ENCODE peak calls at places on chromosome 18, in six cellular contexts. One of them, this sample, is unnamed.

GRCh38 chr18:79590191-79591039 is 89.2 kb upstream of the CTDP1 start:
- DNase-seq in HCT116: no peak
- DNase-seq in K562: no peak
- DNase-seq in HepG2: no peak
- DNase-seq in SK-N-SH: no peak
- DNase-seq in GM12878: no peak
- DNase-seq in this sample: no peak

GRCh38 chr18:70380915-70381896 is 92.4 kb downstream of the SOCS6 start:
- DNase-seq in HCT116: no peak
- DNase-seq in K562: peak
- DNase-seq in HepG2: peak
- DNase-seq in SK-N-SH: no peak
- DNase-seq in GM12878: no peak
- DNase-seq in this sample: no peak

GRCh38 chr18:31241900-31242409 is 76.0 kb upstream of the DSG1 start:
- DNase-seq in HCT116: peak
- DNase-seq in K562: peak
- DNase-seq in HepG2: peak
- DNase-seq in SK-N-SH: peak
- DNase-seq in GM12878: no peak
- DNase-seq in this sample: no peak

GRCh38 chr18:318791-319291 is 51.0 kb upstream of the THOC1 start:
- DNase-seq in HCT116: no peak
- DNase-seq in K562: no peak
- DNase-seq in HepG2: no peak
- DNase-seq in SK-N-SH: no peak
- DNase-seq in GM12878: no peak
- DNase-seq in this sample: no peak

GRCh38 chr18:55185391-55185790 is 226.1 kb upstream of the CCDC68 start:
- DNase-seq in HCT116: no peak
- DNase-seq in K562: no peak
- DNase-seq in HepG2: no peak
- DNase-seq in SK-N-SH: no peak
- DNase-seq in GM12878: no peak
- DNase-seq in this sample: no peak

GRCh38 chr18:3279201-3280185 is 17.6 kb downstream of the MYL12B start:
- DNase-seq in HCT116: no peak
- DNase-seq in K562: no peak
- DNase-seq in HepG2: no peak
- DNase-seq in SK-N-SH: no peak
- DNase-seq in GM12878: no peak
- DNase-seq in this sample: no peak

GRCh38 chr18:78090584-78090983 is 840.9 kb downstream of the GALR1 start:
- DNase-seq in HCT116: no peak
- DNase-seq in K562: no peak
- DNase-seq in HepG2: no peak
- DNase-seq in SK-N-SH: no peak
- DNase-seq in GM12878: no peak
- DNase-seq in this sample: no peak

GRCh38 chr18:27413495-27414401 is 228.6 kb upstream of the CHST9 start:
- DNase-seq in HCT116: no peak
- DNase-seq in K562: no peak
- DNase-seq in HepG2: no peak
- DNase-seq in SK-N-SH: no peak
- DNase-seq in GM12878: no peak
- DNase-seq in this sample: no peak

GRCh38 chr18:31197676-31198075 is 35.0 kb upstream of the DSC1 start:
- DNase-seq in HCT116: peak
- DNase-seq in K562: no peak
- DNase-seq in HepG2: no peak
- DNase-seq in SK-N-SH: no peak
- DNase-seq in GM12878: no peak
- DNase-seq in this sample: no peak

GRCh38 chr18:76208632-76209308 is 286.3 kb downstream of the ZNF516 start:
- DNase-seq in HCT116: no peak
- DNase-seq in K562: no peak
- DNase-seq in HepG2: no peak
- DNase-seq in SK-N-SH: no peak
- DNase-seq in GM12878: no peak
- DNase-seq in this sample: no peak

GRCh38 chr18:51619283-51619682 is 421.8 kb upstream of the MEX3C start:
- DNase-seq in HCT116: no peak
- DNase-seq in K562: no peak
- DNase-seq in HepG2: no peak
- DNase-seq in SK-N-SH: no peak
- DNase-seq in GM12878: no peak
- DNase-seq in this sample: no peak

GRCh38 chr18:67845035-67845434 is 328.5 kb upstream of the DSEL start:
- DNase-seq in HCT116: no peak
- DNase-seq in K562: no peak
- DNase-seq in HepG2: no peak
- DNase-seq in SK-N-SH: no peak
- DNase-seq in GM12878: no peak
- DNase-seq in this sample: no peak

GRCh38 chr18:74897971-74898657 is 300.4 kb downstream of the ZNF407 start:
- DNase-seq in HCT116: no peak
- DNase-seq in K562: no peak
- DNase-seq in HepG2: no peak
- DNase-seq in SK-N-SH: no peak
- DNase-seq in GM12878: no peak
- DNase-seq in this sample: no peak

GRCh38 chr18:22422909-22423548 is 5.3 kb upstream of the CTAGE1 start:
- DNase-seq in HCT116: no peak
- DNase-seq in K562: no peak
- DNase-seq in HepG2: no peak
- DNase-seq in SK-N-SH: no peak
- DNase-seq in GM12878: no peak
- DNase-seq in this sample: no peak

GRCh38 chr18:48219429-48220145 is 189.6 kb downstream of the ZBTB7C start:
- DNase-seq in HCT116: no peak
- DNase-seq in K562: no peak
- DNase-seq in HepG2: no peak
- DNase-seq in SK-N-SH: no peak
- DNase-seq in GM12878: no peak
- DNase-seq in this sample: no peak

GRCh38 chr18:64115906-64116305 is 33.0 kb downstream of the LINC00305 start:
- DNase-seq in HCT116: no peak
- DNase-seq in K562: no peak
- DNase-seq in HepG2: no peak
- DNase-seq in SK-N-SH: no peak
- DNase-seq in GM12878: no peak
- DNase-seq in this sample: no peak

GRCh38 chr18:57444301-57444759 is 9.2 kb downstream of the ONECUT2 start:
- DNase-seq in HCT116: no peak
- DNase-seq in K562: no peak
- DNase-seq in HepG2: no peak
- DNase-seq in SK-N-SH: no peak
- DNase-seq in GM12878: no peak
- DNase-seq in this sample: no peak

GRCh38 chr18:57445488-57446319 is 10.5 kb downstream of the ONECUT2 start:
- DNase-seq in HCT116: no peak
- DNase-seq in K562: no peak
- DNase-seq in HepG2: peak
- DNase-seq in SK-N-SH: peak
- DNase-seq in GM12878: no peak
- DNase-seq in this sample: no peak

GRCh38 chr18:57447154-57447621 is 12.0 kb downstream of the ONECUT2 start:
- DNase-seq in HCT116: no peak
- DNase-seq in K562: peak
- DNase-seq in HepG2: no peak
- DNase-seq in SK-N-SH: no peak
- DNase-seq in GM12878: no peak
- DNase-seq in this sample: no peak

GRCh38 chr18:57443716-57444115 is 8.5 kb downstream of the ONECUT2 start:
- DNase-seq in HCT116: no peak
- DNase-seq in K562: no peak
- DNase-seq in HepG2: peak
- DNase-seq in SK-N-SH: no peak
- DNase-seq in GM12878: no peak
- DNase-seq in this sample: no peak

GRCh38 chr18:57446322-57446721 is 11.1 kb downstream of the ONECUT2 start:
- DNase-seq in HCT116: no peak
- DNase-seq in K562: peak
- DNase-seq in HepG2: peak
- DNase-seq in SK-N-SH: no peak
- DNase-seq in GM12878: no peak
- DNase-seq in this sample: no peak
- TF ChIP-seq CTCF in HCT116: peak
- TF ChIP-seq CTCF in K562: peak
- TF ChIP-seq CTCF in HepG2: peak
- TF ChIP-seq CTCF in SK-N-SH: peak
- TF ChIP-seq CTCF in GM12878: peak
- TF ChIP-seq CTCF in this sample: peak

GRCh38 chr18:59691046-59691395 is 6.2 kb downstream of the CCBE1 start:
- DNase-seq in HCT116: no peak
- DNase-seq in K562: no peak
- DNase-seq in HepG2: no peak
- DNase-seq in SK-N-SH: no peak
- DNase-seq in GM12878: no peak
- DNase-seq in this sample: peak
- TF ChIP-seq SIN3A in HCT116: no peak
- TF ChIP-seq SIN3A in K562: no peak
- TF ChIP-seq SIN3A in HepG2: no peak
- TF ChIP-seq SIN3A in SK-N-SH: no peak
- TF ChIP-seq SIN3A in GM12878: no peak
- TF ChIP-seq SIN3A in this sample: no peak

GRCh38 chr18:12276736-12277554 is 22.8 kb downstream of the CIDEA start:
- DNase-seq in HCT116: no peak
- DNase-seq in K562: no peak
- DNase-seq in HepG2: no peak
- DNase-seq in SK-N-SH: no peak
- DNase-seq in GM12878: no peak
- DNase-seq in this sample: no peak

GRCh38 chr18:12278153-12278764 is 24.1 kb downstream of the CIDEA start:
- DNase-seq in HCT116: no peak
- DNase-seq in K562: no peak
- DNase-seq in HepG2: no peak
- DNase-seq in SK-N-SH: no peak
- DNase-seq in GM12878: no peak
- DNase-seq in this sample: no peak

GRCh38 chr18:12281861-12282260 is 26.2 kb upstream of the TUBB6 start:
- DNase-seq in HCT116: no peak
- DNase-seq in K562: no peak
- DNase-seq in HepG2: no peak
- DNase-seq in SK-N-SH: no peak
- DNase-seq in GM12878: no peak
- DNase-seq in this sample: no peak

GRCh38 chr18:12279781-12280531 is 25.8 kb downstream of the CIDEA start:
- DNase-seq in HCT116: no peak
- DNase-seq in K562: no peak
- DNase-seq in HepG2: no peak
- DNase-seq in SK-N-SH: no peak
- DNase-seq in GM12878: no peak
- DNase-seq in this sample: no peak

DNA sequence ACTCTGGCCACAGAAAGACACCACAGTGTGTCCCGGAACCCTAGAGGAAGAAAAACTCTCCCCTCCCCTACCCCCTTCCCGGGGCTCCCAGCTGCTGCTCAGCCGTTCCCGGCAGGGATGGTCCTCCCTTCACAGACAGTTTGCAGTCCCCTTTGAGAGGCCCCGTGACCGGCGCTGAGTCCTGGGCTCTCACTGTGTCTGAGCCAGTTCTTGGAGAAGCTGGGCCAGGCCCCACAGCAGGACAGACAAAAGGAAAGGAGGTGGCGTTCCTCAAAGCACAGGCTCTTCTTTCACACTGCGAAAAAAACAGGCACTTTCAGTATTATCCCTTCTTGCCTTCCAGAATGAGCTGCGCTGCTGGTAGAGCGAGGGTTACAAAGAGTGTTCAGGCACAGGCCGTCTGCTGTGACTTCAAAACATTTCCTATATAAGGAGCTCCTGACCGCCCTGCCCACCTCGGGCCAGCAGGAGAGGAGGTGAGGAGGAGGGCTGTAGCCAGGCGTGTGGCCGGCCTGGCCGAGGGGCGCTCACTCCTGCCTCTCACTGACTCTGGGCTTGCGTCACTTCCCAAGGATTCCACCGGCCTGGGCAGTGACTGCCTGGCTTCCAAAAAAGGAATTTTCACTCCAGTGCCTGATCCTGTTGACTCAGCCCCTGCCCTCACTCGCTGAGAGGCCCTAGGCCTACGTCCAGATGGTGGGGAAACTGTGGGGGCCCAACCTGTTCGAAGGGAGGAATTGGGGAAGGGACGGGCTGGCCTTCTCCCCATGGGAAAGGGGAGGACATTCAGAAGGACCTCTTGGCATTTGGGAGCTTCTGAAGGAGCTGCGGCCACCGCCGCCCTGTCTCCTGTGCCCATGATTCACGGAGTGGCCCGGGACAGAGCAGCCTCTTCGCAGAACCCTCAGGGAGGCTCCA is 24.9 kb downstream of the CIDEA start:
- DNase-seq in HCT116: no peak
- DNase-seq in K562: no peak
- DNase-seq in HepG2: peak
- DNase-seq in SK-N-SH: no peak
- DNase-seq in GM12878: no peak
- DNase-seq in this sample: no peak
- TF ChIP-seq CTCF in HCT116: no peak
- TF ChIP-seq CTCF in K562: no peak
- TF ChIP-seq CTCF in HepG2: peak
- TF ChIP-seq CTCF in SK-N-SH: no peak
- TF ChIP-seq CTCF in GM12878: no peak
- TF ChIP-seq CTCF in this sample: no peak

GRCh38 chr18:44028109-44028508 is 652.6 kb upstream of the SETBP1 start:
- DNase-seq in HCT116: no peak
- DNase-seq in K562: no peak
- DNase-seq in HepG2: no peak
- DNase-seq in SK-N-SH: no peak
- DNase-seq in GM12878: no peak
- DNase-seq in this sample: no peak

GRCh38 chr18:44036500-44036899 is 644.2 kb upstream of the SETBP1 start:
- DNase-seq in HCT116: no peak
- DNase-seq in K562: no peak
- DNase-seq in HepG2: no peak
- DNase-seq in SK-N-SH: peak
- DNase-seq in GM12878: no peak
- DNase-seq in this sample: no peak

GRCh38 chr18:44035554-44035953 is 645.1 kb upstream of the SETBP1 start:
- DNase-seq in HCT116: no peak
- DNase-seq in K562: no peak
- DNase-seq in HepG2: no peak
- DNase-seq in SK-N-SH: no peak
- DNase-seq in GM12878: no peak
- DNase-seq in this sample: no peak

GRCh38 chr18:44031063-44031462 is 649.6 kb upstream of the SETBP1 start:
- DNase-seq in HCT116: no peak
- DNase-seq in K562: no peak
- DNase-seq in HepG2: peak
- DNase-seq in SK-N-SH: no peak
- DNase-seq in GM12878: no peak
- DNase-seq in this sample: no peak

DNA sequence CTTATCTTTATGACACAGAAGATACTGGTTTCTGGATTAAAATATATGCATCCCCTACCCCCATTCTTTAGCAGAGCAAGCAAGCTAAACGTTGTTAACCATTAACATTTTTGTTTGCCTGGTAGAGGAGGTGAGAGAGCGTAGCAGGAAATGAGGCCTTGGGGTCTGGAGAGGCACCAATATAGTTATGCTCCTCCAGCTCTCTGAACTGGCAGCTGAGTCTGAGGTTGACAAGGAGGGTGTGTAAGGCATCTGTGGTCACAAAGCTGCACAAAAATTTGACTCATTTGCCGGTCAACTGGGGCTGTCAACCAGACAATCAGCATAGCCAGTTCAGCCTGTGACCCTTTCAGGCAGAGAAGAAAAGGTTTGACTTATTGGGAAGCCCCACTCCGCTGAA is 647.5 kb upstream of the SETBP1 start:
- DNase-seq in HCT116: no peak
- DNase-seq in K562: no peak
- DNase-seq in HepG2: peak
- DNase-seq in SK-N-SH: no peak
- DNase-seq in GM12878: peak
- DNase-seq in this sample: no peak
- TF ChIP-seq SIN3A in HCT116: no peak
- TF ChIP-seq SIN3A in K562: no peak
- TF ChIP-seq SIN3A in HepG2: no peak
- TF ChIP-seq SIN3A in SK-N-SH: no peak
- TF ChIP-seq SIN3A in GM12878: no peak
- TF ChIP-seq SIN3A in this sample: no peak

This sample was measured in Panc1.